ENCODE peak calls at places on chromosomes 1 and 21, in nine cellular contexts. One of them, this sample, is unnamed.

GRCh38 chr1:37948841-37949240 is 2.0 kb upstream of the INPP5B start:
- DNase-seq in heart right ventricle: no peak
- DNase-seq in CD8-positive, alpha-beta T cell: no peak
- DNase-seq in upper lobe of right lung: peak
- DNase-seq in endothelial cell of umbilical vein: no peak
- DNase-seq in adrenal gland: no peak
- DNase-seq in left lung: peak
- DNase-seq in pancreas: peak
- DNase-seq in psoas muscle: peak
- DNase-seq in this sample: no peak

GRCh38 chr1:2137257-2138121 is 57.1 kb downstream of the FAAP20 start:
- DNase-seq in heart right ventricle: no peak
- DNase-seq in CD8-positive, alpha-beta T cell: no peak
- DNase-seq in upper lobe of right lung: peak
- DNase-seq in endothelial cell of umbilical vein: no peak
- DNase-seq in adrenal gland: no peak
- DNase-seq in left lung: peak
- DNase-seq in pancreas: no peak
- DNase-seq in psoas muscle: no peak
- DNase-seq in this sample: no peak

GRCh38 chr1:200042437-200043329 is 15.2 kb downstream of the NR5A2 start:
- DNase-seq in heart right ventricle: no peak
- DNase-seq in CD8-positive, alpha-beta T cell: no peak
- DNase-seq in upper lobe of right lung: no peak
- DNase-seq in endothelial cell of umbilical vein: peak
- DNase-seq in adrenal gland: no peak
- DNase-seq in left lung: no peak
- DNase-seq in pancreas: peak
- DNase-seq in psoas muscle: no peak
- DNase-seq in this sample: no peak

GRCh38 chr1:35764283-35764682 is 5.5 kb downstream of the CLSPN start:
- DNase-seq in heart right ventricle: no peak
- DNase-seq in CD8-positive, alpha-beta T cell: no peak
- DNase-seq in upper lobe of right lung: no peak
- DNase-seq in endothelial cell of umbilical vein: no peak
- DNase-seq in adrenal gland: no peak
- DNase-seq in left lung: no peak
- DNase-seq in pancreas: no peak
- DNase-seq in psoas muscle: no peak
- DNase-seq in this sample: no peak

GRCh38 chr1:35406103-35406502 is 137.6 kb downstream of the ZMYM4 start:
- DNase-seq in heart right ventricle: no peak
- DNase-seq in CD8-positive, alpha-beta T cell: no peak
- DNase-seq in upper lobe of right lung: no peak
- DNase-seq in endothelial cell of umbilical vein: no peak
- DNase-seq in adrenal gland: no peak
- DNase-seq in left lung: no peak
- DNase-seq in pancreas: no peak
- DNase-seq in psoas muscle: no peak
- DNase-seq in this sample: no peak

GRCh38 chr1:94304553-94304952 is 67.2 kb upstream of the ARHGAP29 start:
- DNase-seq in heart right ventricle: no peak
- DNase-seq in CD8-positive, alpha-beta T cell: no peak
- DNase-seq in upper lobe of right lung: no peak
- DNase-seq in endothelial cell of umbilical vein: peak
- DNase-seq in adrenal gland: no peak
- DNase-seq in left lung: no peak
- DNase-seq in pancreas: no peak
- DNase-seq in psoas muscle: no peak
- DNase-seq in this sample: no peak

GRCh38 chr1:4253918-4254317 is 353.8 kb upstream of the C1orf174 start:
- DNase-seq in heart right ventricle: no peak
- DNase-seq in CD8-positive, alpha-beta T cell: no peak
- DNase-seq in upper lobe of right lung: no peak
- DNase-seq in endothelial cell of umbilical vein: no peak
- DNase-seq in adrenal gland: no peak
- DNase-seq in left lung: no peak
- DNase-seq in pancreas: no peak
- DNase-seq in psoas muscle: no peak
- DNase-seq in this sample: no peak

GRCh38 chr1:112743174-112744018 is 28.3 kb upstream of the PPM1J start:
- DNase-seq in heart right ventricle: no peak
- DNase-seq in CD8-positive, alpha-beta T cell: no peak
- DNase-seq in upper lobe of right lung: no peak
- DNase-seq in endothelial cell of umbilical vein: no peak
- DNase-seq in adrenal gland: no peak
- DNase-seq in left lung: peak
- DNase-seq in pancreas: no peak
- DNase-seq in psoas muscle: no peak
- DNase-seq in this sample: peak

GRCh38 chr21:41251961-41252642 is 64.5 kb upstream of the FAM3B start:
- DNase-seq in heart right ventricle: no peak
- DNase-seq in CD8-positive, alpha-beta T cell: no peak
- DNase-seq in upper lobe of right lung: no peak
- DNase-seq in endothelial cell of umbilical vein: no peak
- DNase-seq in adrenal gland: no peak
- DNase-seq in left lung: no peak
- DNase-seq in pancreas: no peak
- DNase-seq in psoas muscle: no peak
- DNase-seq in this sample: peak

GRCh38 chr1:205041998-205042910 is 758 bp upstream of the CNTN2 start:
- DNase-seq in heart right ventricle: no peak
- DNase-seq in CD8-positive, alpha-beta T cell: no peak
- DNase-seq in upper lobe of right lung: no peak
- DNase-seq in endothelial cell of umbilical vein: no peak
- DNase-seq in adrenal gland: no peak
- DNase-seq in left lung: peak
- DNase-seq in pancreas: no peak
- DNase-seq in psoas muscle: no peak
- DNase-seq in this sample: no peak

GRCh38 chr1:112603541-112603940 is 15.4 kb downstream of the ST7L start:
- DNase-seq in heart right ventricle: no peak
- DNase-seq in CD8-positive, alpha-beta T cell: no peak
- DNase-seq in upper lobe of right lung: no peak
- DNase-seq in endothelial cell of umbilical vein: no peak
- DNase-seq in adrenal gland: no peak
- DNase-seq in left lung: no peak
- DNase-seq in pancreas: no peak
- DNase-seq in psoas muscle: no peak
- DNase-seq in this sample: no peak

GRCh38 chr1:10539411-10540043 is 64.8 kb downstream of the PEX14 start:
- DNase-seq in heart right ventricle: no peak
- DNase-seq in CD8-positive, alpha-beta T cell: no peak
- DNase-seq in upper lobe of right lung: no peak
- DNase-seq in endothelial cell of umbilical vein: no peak
- DNase-seq in adrenal gland: peak
- DNase-seq in left lung: no peak
- DNase-seq in pancreas: no peak
- DNase-seq in psoas muscle: no peak
- DNase-seq in this sample: peak

GRCh38 chr21:31946236-31946635 is 73.4 kb downstream of the HUNK start:
- DNase-seq in heart right ventricle: no peak
- DNase-seq in CD8-positive, alpha-beta T cell: no peak
- DNase-seq in upper lobe of right lung: no peak
- DNase-seq in endothelial cell of umbilical vein: no peak
- DNase-seq in adrenal gland: no peak
- DNase-seq in left lung: no peak
- DNase-seq in pancreas: no peak
- DNase-seq in psoas muscle: no peak
- DNase-seq in this sample: no peak

GRCh38 chr1:236888903-236889302 is 93.8 kb downstream of the MTR start:
- DNase-seq in heart right ventricle: peak
- DNase-seq in CD8-positive, alpha-beta T cell: no peak
- DNase-seq in upper lobe of right lung: no peak
- DNase-seq in endothelial cell of umbilical vein: no peak
- DNase-seq in adrenal gland: no peak
- DNase-seq in left lung: no peak
- DNase-seq in pancreas: no peak
- DNase-seq in psoas muscle: peak
- DNase-seq in this sample: no peak

GRCh38 chr1:182249201-182249676 is 142.4 kb downstream of the GLUL start:
- DNase-seq in heart right ventricle: no peak
- DNase-seq in CD8-positive, alpha-beta T cell: no peak
- DNase-seq in upper lobe of right lung: no peak
- DNase-seq in endothelial cell of umbilical vein: no peak
- DNase-seq in adrenal gland: no peak
- DNase-seq in left lung: peak
- DNase-seq in pancreas: no peak
- DNase-seq in psoas muscle: no peak
- DNase-seq in this sample: no peak

GRCh38 chr21:34933609-34934345 is 115.3 kb downstream of the RUNX1 start:
- DNase-seq in heart right ventricle: no peak
- DNase-seq in CD8-positive, alpha-beta T cell: no peak
- DNase-seq in upper lobe of right lung: no peak
- DNase-seq in endothelial cell of umbilical vein: no peak
- DNase-seq in adrenal gland: no peak
- DNase-seq in left lung: no peak
- DNase-seq in pancreas: no peak
- DNase-seq in psoas muscle: no peak
- DNase-seq in this sample: no peak

GRCh38 chr1:5993553-5994510 is 1.6 kb upstream of the NPHP4 start:
- DNase-seq in heart right ventricle: peak
- DNase-seq in CD8-positive, alpha-beta T cell: peak
- DNase-seq in upper lobe of right lung: peak
- DNase-seq in endothelial cell of umbilical vein: no peak
- DNase-seq in adrenal gland: no peak
- DNase-seq in left lung: peak
- DNase-seq in pancreas: peak
- DNase-seq in psoas muscle: peak
- DNase-seq in this sample: no peak

GRCh38 chr1:37513795-37514349 is 694 bp downstream of the MEAF6 start:
- DNase-seq in heart right ventricle: no peak
- DNase-seq in CD8-positive, alpha-beta T cell: peak
- DNase-seq in upper lobe of right lung: peak
- DNase-seq in endothelial cell of umbilical vein: peak
- DNase-seq in adrenal gland: no peak
- DNase-seq in left lung: peak
- DNase-seq in pancreas: peak
- DNase-seq in psoas muscle: no peak
- DNase-seq in this sample: peak

GRCh38 chr1:44644806-44645205 is 29.5 kb downstream of the TMEM53 start:
- DNase-seq in heart right ventricle: no peak
- DNase-seq in CD8-positive, alpha-beta T cell: no peak
- DNase-seq in upper lobe of right lung: no peak
- DNase-seq in endothelial cell of umbilical vein: no peak
- DNase-seq in adrenal gland: peak
- DNase-seq in left lung: no peak
- DNase-seq in pancreas: no peak
- DNase-seq in psoas muscle: peak
- DNase-seq in this sample: no peak
- H3K27ac ChIP-seq in heart right ventricle: peak
- H3K27ac ChIP-seq in CD8-positive, alpha-beta T cell: no peak
- H3K27ac ChIP-seq in upper lobe of right lung: no peak
- H3K27ac ChIP-seq in endothelial cell of umbilical vein: no peak
- H3K27ac ChIP-seq in adrenal gland: peak
- H3K27ac ChIP-seq in left lung: no peak
- H3K27ac ChIP-seq in pancreas: no peak
- H3K27ac ChIP-seq in psoas muscle: peak
- H3K27ac ChIP-seq in this sample: no peak

GRCh38 chr1:186175588-186175987 is 199.5 kb downstream of the TPR start:
- DNase-seq in heart right ventricle: no peak
- DNase-seq in CD8-positive, alpha-beta T cell: no peak
- DNase-seq in upper lobe of right lung: no peak
- DNase-seq in endothelial cell of umbilical vein: no peak
- DNase-seq in adrenal gland: no peak
- DNase-seq in left lung: no peak
- DNase-seq in pancreas: no peak
- DNase-seq in psoas muscle: no peak
- DNase-seq in this sample: no peak

GRCh38 chr1:186183219-186183618 is 191.8 kb downstream of the TPR start:
- DNase-seq in heart right ventricle: no peak
- DNase-seq in CD8-positive, alpha-beta T cell: no peak
- DNase-seq in upper lobe of right lung: no peak
- DNase-seq in endothelial cell of umbilical vein: no peak
- DNase-seq in adrenal gland: no peak
- DNase-seq in left lung: no peak
- DNase-seq in pancreas: no peak
- DNase-seq in psoas muscle: peak
- DNase-seq in this sample: peak

GRCh38 chr1:186183970-186184628 is 191.0 kb downstream of the TPR start:
- DNase-seq in heart right ventricle: no peak
- DNase-seq in CD8-positive, alpha-beta T cell: no peak
- DNase-seq in upper lobe of right lung: no peak
- DNase-seq in endothelial cell of umbilical vein: no peak
- DNase-seq in adrenal gland: no peak
- DNase-seq in left lung: no peak
- DNase-seq in pancreas: no peak
- DNase-seq in psoas muscle: no peak
- DNase-seq in this sample: no peak

GRCh38 chr1:186178426-186179043 is 196.5 kb downstream of the TPR start:
- DNase-seq in heart right ventricle: no peak
- DNase-seq in CD8-positive, alpha-beta T cell: no peak
- DNase-seq in upper lobe of right lung: no peak
- DNase-seq in endothelial cell of umbilical vein: no peak
- DNase-seq in adrenal gland: no peak
- DNase-seq in left lung: no peak
- DNase-seq in pancreas: no peak
- DNase-seq in psoas muscle: no peak
- DNase-seq in this sample: no peak
- H3K4me3 ChIP-seq in heart right ventricle: no peak
- H3K4me3 ChIP-seq in CD8-positive, alpha-beta T cell: no peak
- H3K4me3 ChIP-seq in upper lobe of right lung: no peak
- H3K4me3 ChIP-seq in endothelial cell of umbilical vein: no peak
- H3K4me3 ChIP-seq in adrenal gland: no peak
- H3K4me3 ChIP-seq in left lung: no peak
- H3K4me3 ChIP-seq in pancreas: no peak
- H3K4me3 ChIP-seq in psoas muscle: no peak
- H3K4me3 ChIP-seq in this sample: no peak

GRCh38 chr1:77514871-77515776 is 167.3 kb downstream of the ZZZ3 start:
- DNase-seq in heart right ventricle: peak
- DNase-seq in CD8-positive, alpha-beta T cell: no peak
- DNase-seq in upper lobe of right lung: no peak
- DNase-seq in endothelial cell of umbilical vein: peak
- DNase-seq in adrenal gland: peak
- DNase-seq in left lung: no peak
- DNase-seq in pancreas: no peak
- DNase-seq in psoas muscle: no peak
- DNase-seq in this sample: peak
- TF ChIP-seq CTCF in heart right ventricle: no peak
- TF ChIP-seq CTCF in CD8-positive, alpha-beta T cell: no peak
- TF ChIP-seq CTCF in upper lobe of right lung: no peak
- TF ChIP-seq CTCF in endothelial cell of umbilical vein: no peak
- TF ChIP-seq CTCF in adrenal gland: no peak
- TF ChIP-seq CTCF in left lung: no peak
- TF ChIP-seq CTCF in pancreas: no peak
- TF ChIP-seq CTCF in psoas muscle: no peak
- TF ChIP-seq CTCF in this sample: peak

DNA sequence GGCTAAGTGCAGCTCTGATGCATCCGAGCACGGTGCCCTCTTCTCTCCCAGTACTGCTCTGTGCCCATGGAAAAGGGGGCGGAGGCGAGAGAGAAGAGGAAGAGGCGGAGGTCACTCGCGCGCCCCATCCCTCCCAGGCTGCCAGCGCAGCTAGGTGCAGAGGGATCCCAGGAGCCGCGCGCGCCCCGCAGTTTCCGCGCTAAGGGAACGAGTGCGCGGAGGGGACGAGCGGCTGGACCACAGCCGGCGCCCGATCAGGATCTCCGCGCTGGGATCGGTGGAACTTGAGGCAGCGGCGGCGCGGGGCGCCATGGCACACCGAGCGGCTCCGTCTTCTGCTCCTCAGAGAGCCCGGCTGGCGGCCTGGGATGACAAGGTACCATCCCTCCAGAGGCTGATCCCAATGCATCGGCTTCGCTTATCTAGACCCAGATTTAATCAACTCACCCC is at the start of gene PTGFR:
- DNase-seq in heart right ventricle: no peak
- DNase-seq in CD8-positive, alpha-beta T cell: no peak
- DNase-seq in upper lobe of right lung: peak
- DNase-seq in endothelial cell of umbilical vein: peak
- DNase-seq in adrenal gland: peak
- DNase-seq in left lung: peak
- DNase-seq in pancreas: peak
- DNase-seq in psoas muscle: peak
- DNase-seq in this sample: peak
- H3K27ac ChIP-seq in heart right ventricle: peak
- H3K27ac ChIP-seq in CD8-positive, alpha-beta T cell: no peak
- H3K27ac ChIP-seq in upper lobe of right lung: no peak
- H3K27ac ChIP-seq in endothelial cell of umbilical vein: no peak
- H3K27ac ChIP-seq in adrenal gland: peak
- H3K27ac ChIP-seq in left lung: no peak
- H3K27ac ChIP-seq in pancreas: no peak
- H3K27ac ChIP-seq in psoas muscle: no peak
- H3K27ac ChIP-seq in this sample: no peak